ENCODE peak calls at places on chromosomes 5 and 9, in ten cellular contexts. S, I, N, K, E, P, H, A, X and T are unnamed samples.
A peak's percentile ranks its signal among the peaks of the same experiment; 100 is the strongest.

GRCh38 chr9:21165516-21165915 is 944 bp downstream of the IFNA21 start:
- DNase-seq in S (no peak), I (no peak), N (no peak), K (no peak), E (no peak), P (no peak), H (no peak), A (no peak), X (no peak), T (no peak)

GRCh38 chr5:55604611-55605067 is 69.9 kb upstream of the PLPP1 start:
- DNase-seq in S (peak; percentile 86), I (no peak), N (no peak), K (no peak), E (peak; percentile 66), P (peak; percentile 86), H (peak; percentile 60), A (no peak), X (no peak), T (no peak)

GRCh38 chr9:133037775-133038174 is 7.0 kb downstream of the GTF3C5 start:
- DNase-seq in S (no peak), I (no peak), N (no peak), K (no peak), E (no peak), P (no peak), H (no peak), A (no peak), X (no peak), T (no peak)

GRCh38 chr9:98881836-98882568 is 61.7 kb upstream of the COL15A1 start:
- DNase-seq in S (no peak), I (no peak), N (no peak), K (no peak), E (no peak), P (no peak), H (no peak), A (no peak), X (no peak), T (no peak)

GRCh38 chr5:35924122-35924949 is 14.1 kb downstream of the CAPSL start:
- DNase-seq in S (peak; percentile 85), I (no peak), N (no peak), K (no peak), E (peak; percentile 57), P (peak; percentile 90), H (no peak), A (peak; percentile 79), X (no peak), T (no peak)

GRCh38 chr5:31909073-31909472 is 265.0 kb downstream of the GOLPH3 start:
- DNase-seq in S (no peak), I (no peak), N (no peak), K (no peak), E (no peak), P (no peak), H (no peak), A (no peak), X (no peak), T (no peak)

GRCh38 chr5:132771559-132771998 is 5.5 kb downstream of the SEPTIN8 start:
- DNase-seq in S (peak; percentile 67), I (no peak), N (no peak), K (peak; percentile 89), E (peak; percentile 73), P (peak; percentile 76), H (peak; percentile 81), A (no peak), X (no peak), T (no peak)

GRCh38 chr5:90365328-90365727 is 44.2 kb downstream of the CETN3 start:
- DNase-seq in S (no peak), I (no peak), N (no peak), K (no peak), E (no peak), P (no peak), H (no peak), A (no peak), X (no peak), T (no peak)

GRCh38 chr9:129586241-129586640 is 34.7 kb downstream of the C9orf50 start:
- DNase-seq in S (no peak), I (no peak), N (no peak), K (no peak), E (no peak), P (no peak), H (no peak), A (no peak), X (no peak), T (no peak)

GRCh38 chr5:13601152-13601551 is 343.3 kb downstream of the DNAH5 start:
- DNase-seq in S (peak; percentile 46), I (no peak), N (no peak), K (no peak), E (no peak), P (peak; percentile 60), H (no peak), A (peak; percentile 82), X (no peak), T (no peak)

GRCh38 chr5:84249918-84250635 is 134.6 kb downstream of the EDIL3 start:
- DNase-seq in S (peak; percentile 79), I (no peak), N (no peak), K (peak; percentile 52), E (peak; percentile 91), P (peak; percentile 95), H (no peak), A (no peak), X (no peak), T (no peak)

GRCh38 chr5:83503662-83504061 is 32.1 kb downstream of the VCAN start:
- DNase-seq in S (peak; percentile 64), I (no peak), N (no peak), K (no peak), E (peak; percentile 22), P (peak; percentile 43), H (no peak), A (no peak), X (no peak), T (no peak)

GRCh38 chr5:401216-402034 is 41.6 kb upstream of the EXOC3 start:
- DNase-seq in S (no peak), I (peak; percentile 5), N (no peak), K (peak; percentile 36), E (no peak), P (no peak), H (peak; percentile 64), A (no peak), X (no peak), T (no peak)

GRCh38 chr5:150703767-150704166 is 2.9 kb upstream of the RBM22 start:
- DNase-seq in S (peak; percentile 28), I (no peak), N (no peak), K (no peak), E (peak; percentile 11), P (no peak), H (no peak), A (peak; percentile 12), X (no peak), T (no peak)

GRCh38 chr5:106135473-106135872 is 1535.3 kb downstream of the EFNA5 start:
- DNase-seq in S (no peak), I (no peak), N (no peak), K (no peak), E (no peak), P (no peak), H (no peak), A (no peak), X (peak; percentile 28), T (no peak)

DNA sequence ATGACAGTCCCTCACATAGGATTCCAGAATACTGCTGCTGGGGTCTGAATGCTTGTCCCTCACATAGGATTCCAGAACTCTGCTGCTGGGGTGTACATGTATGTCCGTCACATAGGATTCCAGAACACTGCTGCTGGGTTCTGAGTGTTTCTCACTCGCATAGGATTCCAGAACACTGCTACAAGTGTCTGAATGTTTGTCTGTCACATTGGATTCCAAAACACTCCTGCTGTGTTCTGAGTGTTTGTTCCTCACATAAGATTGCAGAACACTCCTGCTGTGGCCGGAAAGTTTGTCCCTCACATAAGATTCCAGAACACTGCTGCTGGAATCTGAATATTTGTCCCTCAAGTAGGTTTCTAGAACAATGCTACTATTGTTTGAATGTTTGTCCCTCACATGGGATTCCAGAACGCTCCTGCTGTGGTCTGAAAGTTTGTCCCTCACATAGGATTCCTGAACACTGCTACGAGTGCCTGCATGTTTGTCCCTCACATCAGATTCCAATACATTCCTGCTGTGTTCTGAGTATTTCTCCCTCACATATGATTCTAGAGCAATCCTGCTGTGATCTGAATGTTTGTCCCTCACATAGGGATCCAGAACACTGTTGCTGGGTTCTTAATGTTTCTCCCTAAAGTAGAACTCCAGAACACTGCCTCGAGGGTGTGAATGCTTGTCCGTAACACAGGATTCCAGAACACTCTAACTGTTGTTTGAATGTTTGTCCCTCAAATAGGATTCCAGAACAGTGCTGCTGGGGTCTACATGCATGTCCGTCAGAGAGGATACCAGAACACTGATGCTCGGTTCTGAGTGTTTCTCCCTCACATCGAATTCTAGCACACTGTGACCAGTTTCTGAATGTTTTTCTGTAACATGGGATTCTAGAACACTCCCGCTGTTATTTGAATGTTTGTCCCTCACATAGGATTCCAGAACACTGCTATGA is 200.4 kb downstream of the FOXD4L6 start:
- DNase-seq in S (no peak), I (no peak), N (no peak), K (peak; percentile 37), E (no peak), P (no peak), H (no peak), A (no peak), X (no peak), T (no peak)
- H3K9me3 ChIP-seq in S (peaks cover 58% of the 10 kb centered on the region), I (peaks cover 90% of the 10 kb centered on the region), N (no peaks in the 10 kb centered on the region), K (peaks cover 85% of the 10 kb centered on the region), E (peaks cover 48% of the 10 kb centered on the region), P (no peaks in the 10 kb centered on the region), H (peaks cover 74% of the 10 kb centered on the region), A (peaks cover 5% of the 10 kb centered on the region), X (no peaks in the 10 kb centered on the region), T (peaks cover 54% of the 10 kb centered on the region)

GRCh38 chr5:40284863-40285262 is 394.9 kb upstream of the PTGER4 start:
- DNase-seq in S (no peak), I (no peak), N (no peak), K (no peak), E (no peak), P (no peak), H (no peak), A (no peak), X (no peak), T (no peak)
- H3K9me3 ChIP-seq in S (no peaks in the 10 kb centered on the region), I (no peaks in the 10 kb centered on the region), N (no peaks in the 10 kb centered on the region), K (no peaks in the 10 kb centered on the region), E (no peaks in the 10 kb centered on the region), P (no peaks in the 10 kb centered on the region), H (no peaks in the 10 kb centered on the region), A (no peaks in the 10 kb centered on the region), X (no peaks in the 10 kb centered on the region), T (no peaks in the 10 kb centered on the region)

GRCh38 chr9:90290716-90291485 is 351.7 kb downstream of the DIRAS2 start:
- DNase-seq in S (peak; percentile 42), I (no peak), N (no peak), K (no peak), E (peak; percentile 59), P (peak; percentile 35), H (no peak), A (no peak), X (no peak), T (no peak)
- H3K9me3 ChIP-seq in S (no peaks in the 10 kb centered on the region), I (no peaks in the 10 kb centered on the region), N (no peaks in the 10 kb centered on the region), K (no peaks in the 10 kb centered on the region), E (no peaks in the 10 kb centered on the region), P (no peaks in the 10 kb centered on the region), H (no peaks in the 10 kb centered on the region), A (no peaks in the 10 kb centered on the region), X (no peaks in the 10 kb centered on the region), T (no peaks in the 10 kb centered on the region)

DNA sequence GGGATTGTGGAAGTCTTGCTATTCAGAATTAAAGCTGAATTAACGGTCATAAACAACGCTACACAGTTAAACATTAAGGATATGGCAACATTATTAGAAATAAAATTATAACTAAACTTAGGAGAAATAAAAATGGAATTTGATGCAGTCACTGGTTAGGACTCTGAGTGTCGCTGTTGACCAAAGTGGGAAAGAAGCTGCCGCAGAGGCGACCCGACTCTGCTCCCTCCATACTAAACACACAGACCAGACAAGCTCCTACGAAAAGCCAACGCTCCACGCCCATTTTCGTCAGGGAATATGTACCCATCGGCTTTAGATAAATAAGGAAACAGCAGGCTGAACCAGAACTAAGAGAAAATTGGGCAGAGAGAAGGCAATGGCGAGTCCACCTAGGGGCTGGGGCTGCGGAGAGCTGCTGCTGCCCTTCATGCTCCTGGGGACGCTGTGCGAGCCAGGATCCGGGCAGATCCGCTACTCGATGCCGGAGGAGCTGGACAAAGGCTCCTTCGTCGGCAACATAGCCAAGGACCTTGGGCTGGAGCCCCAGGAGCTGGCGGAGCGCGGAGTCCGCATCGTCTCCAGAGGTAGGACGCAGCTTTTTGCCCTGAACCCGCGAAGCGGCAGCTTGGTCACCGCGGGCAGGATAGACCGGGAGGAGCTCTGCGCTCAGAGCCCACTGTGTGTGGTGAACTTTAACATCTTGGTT is at the start of gene PCDHGA5:
- DNase-seq in S (peak; percentile 40), I (no peak), N (no peak), K (no peak), E (peak; percentile 12), P (peak; percentile 20), H (no peak), A (no peak), X (no peak), T (no peak)
- H3K9me3 ChIP-seq in S (peaks cover 51% of the 10 kb centered on the region), I (peaks cover 98% of the 10 kb centered on the region), N (no peaks in the 10 kb centered on the region), K (peaks cover 47% of the 10 kb centered on the region), E (peaks cover 3% of the 10 kb centered on the region), P (peaks cover 5% of the 10 kb centered on the region), H (peaks cover 41% of the 10 kb centered on the region), A (peaks cover 44% of the 10 kb centered on the region), X (no peaks in the 10 kb centered on the region), T (peaks cover 19% of the 10 kb centered on the region)